ENCODE peak calls at places on chromosomes 12 and 14, in four cellular contexts. One of them, this sample, is unnamed.

GRCh38 chr14:37550511-37550910 is 44.5 kb downstream of the FOXA1 start:
- DNase-seq in HEK293T: no peak
- DNase-seq in A549: no peak
- DNase-seq in SJSA1: no peak
- DNase-seq in this sample: no peak

GRCh38 chr12:10941916-10942607 is 3.0 kb upstream of the TAS2R14 start:
- DNase-seq in SJSA1: no peak
- DNase-seq in A549: peak; percentile 59
- DNase-seq in HEK293T: no peak
- DNase-seq in this sample: no peak

GRCh38 chr12:98870521-98870920 is 225.4 kb downstream of the APAF1 start:
- DNase-seq in A549: no peak
- DNase-seq in HEK293T: no peak
- DNase-seq in SJSA1: no peak
- DNase-seq in this sample: no peak

GRCh38 chr12:55762646-55763045 is 19.7 kb downstream of the GDF11 start:
- DNase-seq in A549: no peak
- DNase-seq in HEK293T: no peak
- DNase-seq in SJSA1: no peak
- DNase-seq in this sample: no peak

GRCh38 chr12:131963381-131963780 is 13.6 kb downstream of the EP400 start:
- DNase-seq in SJSA1: no peak
- DNase-seq in A549: no peak
- DNase-seq in HEK293T: no peak
- DNase-seq in this sample: no peak

GRCh38 chr12:42156232-42156631 is 11.6 kb upstream of the GXYLT1 start:
- DNase-seq in HEK293T: no peak
- DNase-seq in A549: peak; percentile 91
- DNase-seq in SJSA1: no peak
- DNase-seq in this sample: no peak

GRCh38 chr12:131387281-131388163 is 323.4 kb upstream of the SFSWAP start:
- DNase-seq in HEK293T: no peak
- DNase-seq in A549: no peak
- DNase-seq in SJSA1: no peak
- DNase-seq in this sample: no peak

GRCh38 chr14:58977366-58977765 is 211.1 kb upstream of the DAAM1 start:
- DNase-seq in HEK293T: no peak
- DNase-seq in SJSA1: no peak
- DNase-seq in A549: no peak
- DNase-seq in this sample: no peak

GRCh38 chr14:59363545-59364226 is 101.5 kb downstream of the GPR135 start:
- DNase-seq in A549: peak; percentile 26
- DNase-seq in HEK293T: no peak
- DNase-seq in SJSA1: no peak
- DNase-seq in this sample: no peak

GRCh38 chr12:71157601-71158233 is at the start of gene TSPAN8:
- DNase-seq in SJSA1: no peak
- DNase-seq in A549: no peak
- DNase-seq in HEK293T: no peak
- DNase-seq in this sample: no peak

GRCh38 chr12:127655691-127656090 is 611.3 kb upstream of the TMEM132C start:
- DNase-seq in A549: no peak
- DNase-seq in SJSA1: peak; percentile 38
- DNase-seq in HEK293T: no peak
- DNase-seq in this sample: no peak

GRCh38 chr12:26011099-26011498 is 52.6 kb downstream of the RASSF8 start:
- DNase-seq in SJSA1: no peak
- DNase-seq in A549: no peak
- DNase-seq in HEK293T: no peak
- DNase-seq in this sample: no peak

GRCh38 chr12:62123721-62124203 is 136.4 kb upstream of the USP15 start:
- DNase-seq in HEK293T: peak; percentile 52
- DNase-seq in A549: peak; percentile 72
- DNase-seq in SJSA1: no peak
- DNase-seq in this sample: peak; percentile 13

GRCh38 chr12:79689477-79690155 is 1.1 kb downstream of the PAWR start:
- DNase-seq in SJSA1: peak; percentile 54
- DNase-seq in A549: peak; percentile 76
- DNase-seq in HEK293T: peak; percentile 33
- DNase-seq in this sample: peak; percentile 40

GRCh38 chr12:57759360-57759980 is 4.6 kb downstream of the MARCHF9 start:
- DNase-seq in A549: peak; percentile 68
- DNase-seq in HEK293T: no peak
- DNase-seq in SJSA1: no peak
- DNase-seq in this sample: no peak

GRCh38 chr14:79098324-79098723 is 928.2 kb downstream of the NRXN3 start:
- DNase-seq in SJSA1: no peak
- DNase-seq in A549: no peak
- DNase-seq in HEK293T: no peak
- DNase-seq in this sample: no peak

GRCh38 chr12:50440288-50440687 is 39.6 kb downstream of the LARP4 start:
- DNase-seq in A549: no peak
- DNase-seq in HEK293T: no peak
- DNase-seq in SJSA1: no peak
- DNase-seq in this sample: no peak

GRCh38 chr12:124861492-124861891 is 2.2 kb downstream of the SCARB1 start:
- DNase-seq in A549: peak; percentile 75
- DNase-seq in HEK293T: peak; percentile 33
- DNase-seq in SJSA1: no peak
- DNase-seq in this sample: no peak

GRCh38 chr14:104513641-104514046 is 65.9 kb upstream of the C14orf180 start:
- DNase-seq in HEK293T: no peak
- DNase-seq in SJSA1: no peak
- DNase-seq in A549: no peak
- DNase-seq in this sample: no peak

GRCh38 chr14:55892906-55893305 is 225.3 kb upstream of the PELI2 start:
- DNase-seq in SJSA1: no peak
- DNase-seq in A549: no peak
- DNase-seq in HEK293T: no peak
- DNase-seq in this sample: no peak

GRCh38 chr14:25843761-25844470 is 753.9 kb downstream of the NOVA1 start:
- DNase-seq in HEK293T: no peak
- DNase-seq in SJSA1: no peak
- DNase-seq in A549: no peak
- DNase-seq in this sample: no peak

GRCh38 chr14:102279688-102280348 is 25.1 kb downstream of the MOK start:
- DNase-seq in A549: peak; percentile 92
- DNase-seq in HEK293T: no peak
- DNase-seq in SJSA1: peak; percentile 87
- DNase-seq in this sample: no peak

GRCh38 chr12:74539261-74539660 is 1.6 kb downstream of the ATXN7L3B start:
- DNase-seq in HEK293T: no peak
- DNase-seq in SJSA1: no peak
- DNase-seq in A549: no peak
- DNase-seq in this sample: no peak

GRCh38 chr12:23361971-23362370 is 587.5 kb downstream of the SOX5 start:
- DNase-seq in A549: no peak
- DNase-seq in HEK293T: peak; percentile 10
- DNase-seq in SJSA1: no peak
- DNase-seq in this sample: no peak

GRCh38 chr12:80040075-80040738 is 59.1 kb upstream of the OTOGL start:
- DNase-seq in SJSA1: no peak
- DNase-seq in A549: no peak
- DNase-seq in HEK293T: no peak
- DNase-seq in this sample: no peak

GRCh38 chr12:78636253-78636855 is 228.2 kb upstream of the SYT1 start:
- DNase-seq in HEK293T: no peak
- DNase-seq in SJSA1: no peak
- DNase-seq in A549: no peak
- DNase-seq in this sample: no peak

GRCh38 chr14:100294963-100295330 is 11.3 kb downstream of the SLC25A29 start:
- DNase-seq in A549: no peak
- DNase-seq in SJSA1: no peak
- DNase-seq in HEK293T: no peak
- DNase-seq in this sample: peak; percentile 9

GRCh38 chr12:120287491-120287890 is 4.2 kb downstream of the RNU4-2 start:
- DNase-seq in SJSA1: no peak
- DNase-seq in HEK293T: no peak
- DNase-seq in A549: no peak
- DNase-seq in this sample: no peak

GRCh38 chr12:9719835-9720234 is 13.1 kb downstream of the CLECL1 start:
- DNase-seq in HEK293T: no peak
- DNase-seq in A549: no peak
- DNase-seq in SJSA1: no peak
- DNase-seq in this sample: no peak

GRCh38 chr12:127230843-127231260 is 1036.1 kb upstream of the TMEM132C start:
- DNase-seq in HEK293T: no peak
- DNase-seq in A549: peak; percentile 57
- DNase-seq in SJSA1: peak; percentile 87
- DNase-seq in this sample: no peak

GRCh38 chr12:65649126-65649525 is 175.2 kb upstream of the HMGA2 start:
- DNase-seq in SJSA1: peak; percentile 82
- DNase-seq in HEK293T: no peak
- DNase-seq in A549: peak; percentile 94
- DNase-seq in this sample: peak; percentile 24

GRCh38 chr12:74381968-74382367 is 155.7 kb upstream of the ATXN7L3B start:
- DNase-seq in A549: no peak
- DNase-seq in HEK293T: no peak
- DNase-seq in SJSA1: no peak
- DNase-seq in this sample: no peak

GRCh38 chr12:5507536-5507935 is 75.6 kb downstream of the NTF3 start:
- DNase-seq in A549: no peak
- DNase-seq in SJSA1: no peak
- DNase-seq in HEK293T: no peak
- DNase-seq in this sample: no peak

GRCh38 chr12:56374726-56375597 is 12.3 kb upstream of the APOF start:
- DNase-seq in HEK293T: no peak
- DNase-seq in SJSA1: peak; percentile 8
- DNase-seq in A549: no peak
- DNase-seq in this sample: no peak

This sample was measured in uterus.